ENCODE peak calls at places on chromosomes 11 and 22, in six cellular contexts. Q is AG10803, R is heart right ventricle, I is fibroblast of pulmonary artery, Y is cardiac muscle cell, P is dorsolateral prefrontal cortex. U is an unnamed sample.

GRCh38 chr11:1269957-1270356 is 39.5 kb downstream of the TOLLIP start:
- DNase-seq in Y (no peak), R (no peak), P (no peak), I (no peak), Q (no peak), U (no peak)

GRCh38 chr11:23078289-23078971 is 218.2 kb upstream of the CCDC179 start:
- DNase-seq in R (no peak), P (no peak), I (peak; percentile 23), Q (peak; percentile 15), Y (peak; percentile 8), U (peak; percentile 47)

GRCh38 chr22:47164514-47165337 is 402.3 kb downstream of the TBC1D22A start:
- DNase-seq in R (peak; percentile 4), Q (no peak), Y (no peak), I (no peak), P (no peak), U (no peak)

GRCh38 chr22:19955241-19956128 is 13.9 kb upstream of the TXNRD2 start:
- DNase-seq in P (peak; percentile 68), R (no peak), I (no peak), Q (no peak), Y (no peak), U (no peak)

GRCh38 chr11:24623121-24623520 is 126.3 kb downstream of the LUZP2 start:
- DNase-seq in P (no peak), Q (no peak), R (no peak), I (peak; percentile 29), Y (peak; percentile 2), U (no peak)

GRCh38 chr11:70043482-70043881 is 34.6 kb upstream of the ANO1 start:
- DNase-seq in I (no peak), P (no peak), R (no peak), Y (no peak), Q (no peak), U (no peak)

GRCh38 chr11:88428959-88429358 is 91.4 kb upstream of the CTSC start:
- DNase-seq in Y (no peak), I (no peak), R (no peak), Q (no peak), P (no peak), U (no peak)

GRCh38 chr22:20863356-20863755 is 4.5 kb downstream of the SNAP29 start:
- DNase-seq in P (no peak), Q (no peak), R (no peak), I (no peak), Y (no peak), U (no peak)

GRCh38 chr11:26286472-26287066 is 45.4 kb upstream of the ANO3 start:
- DNase-seq in Q (no peak), Y (peak; percentile 53), R (no peak), P (no peak), I (peak; percentile 44), U (no peak)
- TF ChIP-seq CTCF in Q (peak; percentile 55), Y (peak; percentile 63), R (peak; percentile 8), P (no peak), I (peak; percentile 69), U (peak; percentile 71)

GRCh38 chr11:58902881-58903280 is 36.4 kb upstream of the GLYATL1 start:
- DNase-seq in Q (no peak), P (no peak), R (no peak), I (no peak), Y (no peak), U (no peak)

GRCh38 chr11:58905716-58906547 is 33.4 kb upstream of the GLYATL1 start:
- DNase-seq in Y (peak; percentile 89), I (peak; percentile 91), R (peak; percentile 43), Q (peak; percentile 90), P (peak; percentile 21), U (peak; percentile 90)

GRCh38 chr11:58900479-58901420 is 38.5 kb upstream of the GLYATL1 start:
- DNase-seq in R (peak; percentile 64), I (peak; percentile 84), Q (peak; percentile 63), Y (peak; percentile 88), P (peak; percentile 17), U (peak; percentile 40)

GRCh38 chr11:58907780-58908179 is 31.5 kb upstream of the GLYATL1 start:
- DNase-seq in R (no peak), Y (no peak), Q (no peak), P (no peak), I (no peak), U (no peak)

DNA sequence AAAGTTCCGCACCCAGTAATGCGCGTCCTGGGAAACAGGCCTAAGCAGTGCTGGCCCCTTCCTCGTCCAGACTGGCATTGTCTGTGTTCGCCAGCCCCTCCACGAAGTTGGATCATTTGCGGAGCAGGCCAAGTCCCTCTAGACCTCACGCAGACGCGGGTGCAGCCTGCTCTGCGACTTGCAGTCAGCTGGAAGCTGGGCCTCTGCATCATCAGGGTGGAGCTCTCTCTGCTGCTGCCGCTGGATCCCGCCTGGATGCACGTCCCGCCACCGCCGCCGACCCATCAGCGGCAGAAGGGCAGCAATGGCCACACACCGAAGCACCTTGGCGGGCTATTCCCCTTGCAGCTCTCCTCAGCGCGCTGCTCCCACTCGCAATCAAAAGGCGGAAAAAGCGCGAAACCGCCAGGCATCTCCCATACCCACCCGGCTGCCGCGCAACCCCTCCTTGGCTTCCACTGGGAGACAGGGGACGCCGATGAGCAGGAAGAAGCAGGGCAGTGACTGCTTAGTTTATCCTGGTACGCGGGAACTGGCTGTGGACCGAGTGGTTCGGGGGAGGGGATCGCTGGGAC is 34.1 kb upstream of the GLYATL1 start:
- DNase-seq in R (peak; percentile 31), Y (peak; percentile 56), Q (peak; percentile 59), I (peak; percentile 49), P (peak; percentile 6), U (peak; percentile 67)
- TF ChIP-seq CTCF in R (no peak), Y (no peak), Q (peak; percentile 20), I (peak; percentile 5), P (no peak), U (no peak)

GRCh38 chr11:19736831-19737230 is 24.2 kb downstream of the NAV2 start:
- DNase-seq in I (no peak), Q (no peak), Y (no peak), R (no peak), P (no peak), U (no peak)

GRCh38 chr11:19737575-19737974 is 24.9 kb downstream of the NAV2 start:
- DNase-seq in R (no peak), I (no peak), P (no peak), Q (no peak), Y (no peak), U (no peak)

GRCh38 chr11:19738124-19738523 is 25.5 kb downstream of the NAV2 start:
- DNase-seq in Q (no peak), R (no peak), P (no peak), I (no peak), Y (no peak), U (no peak)

GRCh38 chr11:19734171-19734570 is 21.5 kb downstream of the NAV2 start:
- DNase-seq in Y (no peak), Q (no peak), R (no peak), I (no peak), P (no peak), U (no peak)

DNA sequence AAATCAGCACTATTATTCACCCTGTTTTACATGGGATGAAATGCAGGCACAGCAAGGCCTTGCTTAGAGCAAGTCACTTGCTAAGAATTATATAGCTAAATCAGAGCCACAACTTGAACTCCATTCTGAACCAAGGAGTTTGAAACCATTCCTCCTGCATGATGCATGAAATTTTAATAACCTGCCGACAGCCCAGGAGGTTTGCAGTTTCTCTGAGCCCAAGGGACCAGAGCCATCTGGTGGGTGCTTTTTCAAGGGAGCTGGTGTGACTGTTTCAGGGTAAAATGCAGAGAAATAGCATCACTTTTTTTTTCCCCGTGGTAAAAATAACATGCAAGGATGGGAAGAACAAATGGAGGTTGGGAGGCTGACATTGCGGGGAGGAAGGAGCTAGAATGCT is 22.9 kb downstream of the NAV2 start:
- DNase-seq in R (no peak), Y (peak; percentile 30), I (peak; percentile 29), Q (peak; percentile 69), P (no peak), U (peak; percentile 88)
- TF ChIP-seq CTCF in R (peak; percentile 16), Y (peak; percentile 23), I (peak; percentile 18), Q (peak; percentile 52), P (no peak), U (peak; percentile 78)

DNA sequence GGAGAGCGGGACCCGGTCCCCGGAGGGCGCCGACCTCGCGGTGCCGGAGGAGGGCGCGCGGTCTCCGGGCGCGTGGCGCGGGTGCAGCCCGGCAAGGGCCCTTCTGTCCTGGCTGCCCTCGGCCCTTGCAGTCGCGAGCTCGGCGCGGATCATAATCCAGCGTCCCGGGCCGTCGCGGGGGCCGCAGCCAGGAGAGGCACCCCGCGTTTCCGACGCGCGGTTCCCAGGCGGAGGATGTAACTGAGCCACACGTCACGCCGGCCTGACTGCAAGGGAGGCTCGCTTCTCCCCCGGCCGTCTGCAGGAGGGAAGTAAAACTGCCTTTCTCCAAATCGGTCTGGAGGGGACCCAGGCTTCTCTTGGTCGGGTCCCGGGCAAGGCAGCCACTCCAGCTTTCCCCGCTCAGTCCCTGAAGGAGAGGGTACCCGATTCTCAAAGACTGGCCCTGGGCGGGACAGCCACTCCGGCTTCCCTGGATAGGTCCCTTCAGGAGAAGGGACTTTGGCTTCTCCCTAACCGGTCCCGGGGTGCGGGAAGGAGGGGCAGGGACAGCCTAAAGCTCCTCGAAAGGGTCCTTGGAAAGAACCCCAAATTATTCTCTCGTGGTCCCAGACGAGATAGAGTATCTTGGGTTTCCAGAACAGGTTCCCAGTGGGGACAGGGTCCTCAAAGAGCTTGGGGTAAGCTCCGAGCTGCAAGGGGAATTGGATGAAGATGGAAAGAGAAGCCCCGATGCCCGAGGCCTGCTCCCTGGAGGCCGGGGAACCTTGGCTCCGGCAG is 836 bp downstream of the SPON1 start:
- DNase-seq in R (peak; percentile 31), I (no peak), Y (peak; percentile 35), Q (no peak), P (no peak), U (no peak)
- TF ChIP-seq CTCF in R (no peak), I (no peak), Y (no peak), Q (no peak), P (no peak), U (no peak)

GRCh38 chr11:10044618-10045017 is 249.4 kb downstream of the SBF2 start:
- DNase-seq in I (peak; percentile 21), Q (peak; percentile 15), Y (no peak), P (no peak), R (no peak), U (no peak)
- TF ChIP-seq CTCF in I (no peak), Q (no peak), Y (no peak), P (no peak), R (no peak), U (no peak)

GRCh38 chr11:27485930-27486773 is 13.6 kb upstream of the LGR4 start:
- DNase-seq in Q (peak; percentile 58), Y (peak; percentile 76), I (peak; percentile 81), P (peak; percentile 32), R (no peak), U (peak; percentile 72)
- TF ChIP-seq CTCF in Q (peak; percentile 95), Y (peak; percentile 84), I (peak; percentile 91), P (peak; percentile 99), R (peak; percentile 87), U (peak; percentile 99)

DNA sequence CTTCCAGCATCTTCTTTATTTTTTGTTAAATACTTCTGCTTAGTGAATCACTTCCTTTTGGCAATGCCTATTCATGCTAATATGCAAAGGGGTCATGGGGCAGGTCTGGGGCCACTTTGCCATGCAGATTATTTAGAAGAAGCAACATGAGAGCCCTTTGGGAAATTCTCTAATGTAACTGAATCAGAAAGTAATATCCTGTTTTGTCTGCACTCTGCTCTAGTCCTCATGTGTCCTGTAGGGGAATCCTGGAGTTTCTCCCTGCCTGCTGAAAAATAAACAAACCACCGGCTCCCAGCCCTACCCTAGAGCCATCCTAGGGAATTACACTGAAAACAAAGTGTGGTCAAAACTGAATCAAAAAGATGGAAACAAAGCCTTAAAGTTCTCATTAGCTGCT is 176.4 kb upstream of the POU2AF2 start:
- DNase-seq in Q (no peak), Y (peak; percentile 62), I (peak; percentile 68), P (no peak), R (no peak), U (peak; percentile 32)
- TF ChIP-seq CTCF in Q (no peak), Y (peak; percentile 52), I (peak; percentile 53), P (no peak), R (no peak), U (peak; percentile 69)